ENCODE peak calls at places on chromosomes 3 and 15, in eight cellular contexts. T is CD8-positive, alpha-beta T cell; Z is endothelial cell; M is brain microvascular endothelial cell; X is type B pancreatic cell; L is MM.1S; Q is dorsolateral prefrontal cortex; S is GM12865. B is an unnamed sample.

GRCh38 chr3:10185804-10186762 is 21.4 kb downstream of the IRAK2 start:
- DNase-seq in X (no peak), M (no peak), T (no peak), Q (no peak), S (no peak), L (no peak), Z (no peak), B (no peak)

GRCh38 chr15:84590406-84590805 is 10.4 kb upstream of the ZSCAN2 start:
- DNase-seq in L (no peak), X (no peak), T (no peak), S (no peak), M (peak; percentile 30), Q (no peak), Z (no peak), B (no peak)

GRCh38 chr15:81316267-81316666 is 7.7 kb downstream of the STARD5 start:
- DNase-seq in S (no peak), Z (no peak), Q (no peak), X (no peak), T (no peak), L (no peak), M (no peak), B (no peak)

GRCh38 chr3:164040991-164041390 is 1037.3 kb downstream of the SI start:
- DNase-seq in Q (no peak), S (no peak), M (peak; percentile 22), L (no peak), T (no peak), Z (no peak), X (no peak), B (no peak)

GRCh38 chr15:59349715-59350420 is 22.8 kb downstream of the MYO1E start:
- DNase-seq in S (peak; percentile 38), Z (no peak), Q (no peak), M (peak; percentile 91), L (no peak), X (no peak), T (no peak), B (no peak)

GRCh38 chr3:52155912-52156311 is 1.7 kb upstream of the POC1A start:
- DNase-seq in T (no peak), Z (no peak), Q (no peak), L (no peak), X (no peak), M (no peak), S (no peak), B (no peak)

GRCh38 chr3:124663690-124664089 is 66.6 kb upstream of the UMPS start:
- DNase-seq in M (peak; percentile 18), Q (no peak), Z (no peak), L (no peak), S (no peak), T (no peak), X (no peak), B (no peak)

GRCh38 chr15:78069630-78070029 is 7.9 kb downstream of the TBC1D2B start:
- DNase-seq in T (no peak), Q (no peak), S (peak; percentile 42), L (no peak), X (no peak), Z (no peak), M (no peak), B (no peak)

GRCh38 chr15:99507016-99507731 is 58.6 kb upstream of the MEF2A start:
- DNase-seq in S (peak; percentile 31), X (no peak), Q (no peak), L (no peak), Z (no peak), T (no peak), M (peak; percentile 83), B (peak; percentile 3)

GRCh38 chr3:15797600-15798303 is at the start of gene ANKRD28:
- DNase-seq in Q (no peak), M (peak; percentile 87), T (no peak), L (peak; percentile 80), X (no peak), S (peak; percentile 55), Z (peak; percentile 3), B (no peak)
- TF ChIP-seq CTCF in Q (peak; percentile 39), M (peak; percentile 13), T (no peak), L (peak; percentile 33), X (peak; percentile 61), S (no peak), Z (no peak), B (peak; percentile 11)

GRCh38 chr15:65529754-65530317 is 427 bp upstream of the HACD3 start:
- DNase-seq in M (no peak), Z (no peak), X (no peak), Q (no peak), T (no peak), S (peak; percentile 35), L (no peak), B (no peak)

GRCh38 chr15:65528461-65529060 is 1.7 kb upstream of the HACD3 start:
- DNase-seq in M (no peak), S (no peak), X (no peak), Q (no peak), T (no peak), Z (no peak), L (no peak), B (no peak)

GRCh38 chr15:65533057-65533752 is 2.9 kb downstream of the HACD3 start:
- DNase-seq in T (no peak), L (no peak), S (no peak), Z (no peak), Q (no peak), M (no peak), X (no peak), B (no peak)

GRCh38 chr15:65532738-65533051 is 2.4 kb downstream of the HACD3 start:
- DNase-seq in M (no peak), Q (no peak), X (no peak), T (no peak), S (peak; percentile 22), L (no peak), Z (no peak), B (no peak)

DNA sequence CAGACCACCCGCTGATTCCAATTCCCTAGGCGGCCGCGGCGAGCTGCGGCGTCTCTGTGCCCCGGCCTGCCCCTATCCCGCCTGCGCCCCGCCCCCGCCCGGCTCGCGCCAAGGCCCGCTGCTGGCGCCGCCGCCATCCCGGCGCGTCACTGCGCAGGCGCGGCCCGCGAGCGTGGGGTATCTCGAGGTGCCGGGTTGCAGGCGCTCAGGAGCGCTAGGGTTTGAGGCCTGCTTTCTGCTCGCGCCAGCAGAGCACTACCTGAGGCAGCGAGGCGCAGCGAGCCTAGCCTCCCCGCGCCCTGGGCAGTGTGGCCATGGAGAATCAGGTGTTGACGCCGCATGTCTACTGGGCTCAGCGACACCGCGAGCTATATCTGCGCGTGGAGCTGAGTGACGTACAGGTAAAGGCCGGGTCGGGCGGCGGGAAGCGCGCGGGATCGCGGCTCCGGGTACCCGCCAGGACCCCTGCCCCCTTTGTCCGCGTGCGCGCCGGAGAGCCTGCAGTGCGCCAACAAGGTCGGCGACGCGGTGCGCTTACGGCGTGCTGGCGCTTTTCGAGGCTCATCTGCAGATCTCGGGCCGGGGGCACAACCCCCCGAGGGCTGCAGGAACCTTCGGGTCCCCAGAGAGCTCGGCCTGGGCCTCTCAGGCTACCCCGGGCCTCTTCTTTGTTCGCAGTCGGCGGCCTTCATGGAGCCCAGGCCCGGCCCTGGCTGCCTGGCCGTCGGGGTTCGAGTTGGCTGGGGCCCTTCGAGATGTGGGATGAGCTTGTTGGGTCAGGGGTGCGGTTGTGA is at the start of gene HACD3:
- DNase-seq in M (peak; percentile 32), L (peak; percentile 92), S (peak; percentile 93), T (peak; percentile 86), X (peak; percentile 95), Z (peak; percentile 95), Q (peak; percentile 88), B (peak; percentile 96)
- TF ChIP-seq CTCF in M (no peak), L (no peak), S (no peak), T (no peak), X (no peak), Z (no peak), Q (peak; percentile 12), B (no peak)

GRCh38 chr3:195856410-195857084 is 44.8 kb upstream of the MUC4 start:
- DNase-seq in S (no peak), Q (no peak), L (no peak), Z (no peak), T (no peak), X (no peak), M (no peak), B (no peak)

GRCh38 chr3:195853036-195853435 is 41.3 kb upstream of the MUC4 start:
- DNase-seq in Z (no peak), Q (no peak), X (no peak), T (no peak), S (no peak), L (no peak), M (no peak), B (no peak)

GRCh38 chr3:195854628-195855300 is 43.0 kb upstream of the MUC4 start:
- DNase-seq in S (no peak), L (no peak), T (no peak), Q (no peak), Z (no peak), X (no peak), M (no peak), B (no peak)

GRCh38 chr3:195853930-195854478 is 42.3 kb upstream of the MUC4 start:
- DNase-seq in T (no peak), L (no peak), Q (no peak), X (no peak), Z (no peak), M (no peak), S (no peak), B (no peak)

DNA sequence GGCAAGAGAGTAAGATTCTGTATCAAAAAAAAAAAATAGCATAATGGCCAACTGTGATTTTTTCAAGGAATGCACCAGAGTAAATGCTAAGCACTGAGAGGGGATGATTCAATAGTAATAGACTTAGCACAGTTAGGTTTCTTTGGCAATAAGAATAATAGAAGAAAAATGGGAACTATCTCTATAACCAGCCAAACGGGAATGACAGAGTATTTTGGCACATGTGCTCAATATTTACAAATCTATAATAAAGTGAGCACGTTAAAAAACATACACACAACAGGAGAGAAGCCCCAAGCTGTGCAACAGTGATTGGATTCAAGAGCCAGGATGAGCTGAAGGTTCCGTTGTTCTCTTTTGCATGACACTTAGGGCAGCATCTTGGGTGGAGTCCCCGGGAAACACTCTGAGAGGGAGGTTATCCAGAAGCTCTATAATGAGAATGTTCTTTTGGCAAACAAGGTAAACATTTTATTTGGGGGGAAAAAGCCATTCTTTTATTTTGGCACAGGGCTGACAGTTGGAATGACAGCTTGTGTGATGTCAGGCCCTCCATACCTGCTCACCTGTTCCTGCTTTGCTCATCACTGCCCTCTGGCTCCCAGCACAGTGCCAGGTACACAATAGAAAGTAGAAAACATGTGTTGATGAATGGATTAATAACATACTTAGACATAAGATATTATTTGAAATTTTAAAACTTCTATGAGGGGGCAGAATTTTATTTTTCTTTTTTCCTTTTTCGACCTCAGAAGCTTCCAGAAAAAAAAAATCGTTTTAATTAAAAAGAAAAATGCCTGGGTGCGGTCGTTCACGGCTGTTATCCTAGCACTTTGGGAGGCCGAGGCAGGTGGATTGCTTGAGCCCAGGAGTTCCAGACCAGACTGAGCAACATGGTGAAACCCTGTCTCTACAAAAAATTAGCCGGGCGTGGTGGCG is 44.0 kb upstream of the MUC4 start:
- DNase-seq in S (no peak), Z (no peak), M (no peak), L (no peak), X (no peak), Q (no peak), T (no peak), B (no peak)
- TF ChIP-seq CTCF in S (no peak), Z (no peak), M (peak; percentile 7), L (peak; percentile 47), X (no peak), Q (no peak), T (no peak), B (peak; percentile 21)

DNA sequence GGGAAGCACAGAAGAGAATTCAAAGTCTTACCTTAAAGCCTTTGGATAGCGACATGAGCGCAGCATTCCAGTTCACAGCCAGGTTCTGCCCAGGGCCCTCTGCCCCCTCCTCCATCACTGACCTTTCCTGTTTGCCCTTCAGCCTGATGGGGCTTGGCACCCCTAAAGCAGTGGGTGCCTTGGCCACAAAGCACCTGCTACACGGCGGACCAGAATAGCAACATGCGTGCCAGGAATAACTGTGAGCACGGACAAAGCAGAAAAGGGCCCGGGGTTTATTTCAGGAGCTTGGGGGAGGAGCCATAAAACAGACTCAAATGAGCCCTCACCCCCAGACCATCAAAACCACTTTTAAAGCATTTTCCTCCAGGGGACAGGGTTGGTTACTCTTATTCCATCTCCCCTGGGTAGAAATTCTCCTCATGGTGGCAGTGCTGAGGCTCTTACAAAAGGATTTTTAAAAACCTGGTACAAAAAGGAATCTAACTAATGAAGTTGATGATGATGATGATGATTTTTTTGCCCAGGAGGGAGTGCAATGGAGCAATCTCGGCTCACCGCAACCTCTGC is 135.4 kb downstream of the KLF13 start:
- DNase-seq in Q (no peak), L (no peak), X (no peak), S (no peak), Z (no peak), T (no peak), M (no peak), B (no peak)
- TF ChIP-seq CTCF in Q (peak; percentile 22), L (peak; percentile 22), X (no peak), S (peak; percentile 11), Z (no peak), T (no peak), M (peak; percentile 44), B (peak; percentile 43)